ENCODE peak calls at places on chromosomes 2 and 18, in eight cellular contexts. A, C, F, Y, W, H, V and N are unnamed samples.
A peak's percentile ranks its signal among the peaks of the same experiment; 100 is the strongest.

GRCh38 chr2:112959109-112959591 is 18.7 kb upstream of the IL36G start:
- DNase-seq in A (no peak), C (no peak), F (no peak), Y (no peak), W (peak; percentile 3), H (peak; percentile 49), V (no peak), N (no peak)

GRCh38 chr2:239769574-239770145 is 255.5 kb downstream of the NDUFA10 start:
- DNase-seq in A (no peak), C (peak; percentile 14), F (no peak), Y (no peak), W (no peak), H (no peak), V (no peak), N (no peak)

GRCh38 chr2:167697194-167697593 is 550.2 kb downstream of the STK39 start:
- DNase-seq in A (no peak), C (no peak), F (no peak), Y (no peak), W (no peak), H (no peak), V (no peak), N (no peak)

GRCh38 chr2:109079590-109079989 is 49.4 kb upstream of the SH3RF3 start:
- DNase-seq in A (no peak), C (no peak), F (no peak), Y (no peak), W (no peak), H (no peak), V (peak; percentile 38), N (no peak)

GRCh38 chr2:211216221-211216620 is 659.8 kb downstream of the CPS1 start:
- DNase-seq in A (no peak), C (no peak), F (no peak), Y (peak; percentile 19), W (peak; percentile 18), H (no peak), V (no peak), N (no peak)

GRCh38 chr18:79058007-79058406 is 11.2 kb upstream of the ATP9B start:
- DNase-seq in A (no peak), C (no peak), F (no peak), Y (no peak), W (no peak), H (no peak), V (no peak), N (no peak)

GRCh38 chr18:9804517-9805104 is 81.2 kb upstream of the TXNDC2 start:
- DNase-seq in A (no peak), C (no peak), F (no peak), Y (no peak), W (peak; percentile 90), H (no peak), V (no peak), N (no peak)

GRCh38 chr2:62536873-62537547 is 31.0 kb upstream of the TMEM17 start:
- DNase-seq in A (no peak), C (no peak), F (no peak), Y (no peak), W (no peak), H (no peak), V (no peak), N (no peak)

GRCh38 chr2:862723-863466 is 87.8 kb upstream of the SNTG2 start:
- DNase-seq in A (no peak), C (no peak), F (no peak), Y (no peak), W (no peak), H (no peak), V (no peak), N (no peak)

GRCh38 chr2:169714699-169715098 is 18.9 kb upstream of the KLHL23 start:
- DNase-seq in A (no peak), C (no peak), F (no peak), Y (no peak), W (no peak), H (no peak), V (no peak), N (no peak)

GRCh38 chr18:33495278-33495677 is 54.8 kb upstream of the CCDC178 start:
- DNase-seq in A (peak; percentile 17), C (no peak), F (no peak), Y (peak; percentile 16), W (peak; percentile 94), H (peak; percentile 37), V (no peak), N (no peak)

GRCh38 chr2:141710589-141711239 is 420.1 kb downstream of the LRP1B start:
- DNase-seq in A (no peak), C (no peak), F (no peak), Y (no peak), W (no peak), H (no peak), V (no peak), N (no peak)

GRCh38 chr2:222878284-222878876 is 17.5 kb downstream of the ACSL3 start:
- DNase-seq in A (no peak), C (no peak), F (no peak), Y (no peak), W (no peak), H (no peak), V (no peak), N (no peak)

GRCh38 chr2:65024149-65024829 is 31.9 kb upstream of the CEP68 start:
- DNase-seq in A (no peak), C (no peak), F (no peak), Y (peak; percentile 78), W (no peak), H (no peak), V (no peak), N (no peak)

GRCh38 chr18:60024345-60024744 is 124.5 kb downstream of the PMAIP1 start:
- DNase-seq in A (no peak), C (no peak), F (no peak), Y (peak; percentile 60), W (peak; percentile 18), H (no peak), V (no peak), N (no peak)

GRCh38 chr2:167333245-167333644 is 445.0 kb downstream of the XIRP2 start:
- DNase-seq in A (no peak), C (no peak), F (no peak), Y (no peak), W (peak; percentile 11), H (no peak), V (no peak), N (no peak)

GRCh38 chr2:37412201-37412600 is 67.8 kb downstream of the QPCT start:
- DNase-seq in A (no peak), C (no peak), F (no peak), Y (no peak), W (no peak), H (no peak), V (no peak), N (no peak)

GRCh38 chr18:57443716-57444115 is 8.5 kb downstream of the ONECUT2 start:
- DNase-seq in A (no peak), C (no peak), F (no peak), Y (no peak), W (peak; percentile 63), H (no peak), V (no peak), N (no peak)

GRCh38 chr18:67199993-67200617 is 316.4 kb downstream of the DSEL start:
- DNase-seq in A (peak; percentile 53), C (no peak), F (no peak), Y (peak; percentile 69), W (peak; percentile 91), H (no peak), V (no peak), N (no peak)

GRCh38 chr18:74493689-74494088 is 2.5 kb upstream of the CNDP2 start:
- DNase-seq in A (peak; percentile 62), C (no peak), F (peak; percentile 31), Y (peak; percentile 68), W (peak; percentile 88), H (peak; percentile 35), V (peak; percentile 67), N (peak; percentile 18)

GRCh38 chr18:24212939-24213338 is 74.1 kb downstream of the CABYR start:
- DNase-seq in A (peak; percentile 86), C (no peak), F (no peak), Y (peak; percentile 98), W (no peak), H (no peak), V (no peak), N (peak; percentile 95)

GRCh38 chr2:150020221-150020620 is 432.6 kb upstream of the MMADHC start:
- DNase-seq in A (no peak), C (no peak), F (no peak), Y (no peak), W (no peak), H (no peak), V (no peak), N (no peak)

GRCh38 chr2:205681836-205682238 is 464 bp upstream of the NRP2 start:
- DNase-seq in A (no peak), C (peak; percentile 49), F (peak; percentile 18), Y (no peak), W (peak; percentile 48), H (no peak), V (no peak), N (no peak)

GRCh38 chr2:72144746-72145657 is 2.7 kb downstream of the CYP26B1 start:
- DNase-seq in A (no peak), C (peak; percentile 72), F (peak; percentile 17), Y (peak; percentile 23), W (peak; percentile 19), H (peak; percentile 85), V (peak; percentile 69), N (no peak)

GRCh38 chr2:220226076-220226475 is 598.6 kb downstream of the SLC4A3 start:
- DNase-seq in A (no peak), C (no peak), F (no peak), Y (no peak), W (no peak), H (no peak), V (no peak), N (no peak)

GRCh38 chr2:225457462-225457861 is 58.0 kb downstream of the NYAP2 start:
- DNase-seq in A (no peak), C (no peak), F (no peak), Y (peak; percentile 24), W (peak; percentile 83), H (no peak), V (no peak), N (no peak)